ENCODE peak calls at places on chromosomes 12 and 14, in ten cellular contexts. One of them, this sample, is unnamed.

GRCh38 chr14:54278665-54279295 is 118.0 kb upstream of the CDKN3 start:
- DNase-seq in ureter: no peak
- DNase-seq in NCI-H345: no peak
- DNase-seq in AML-193: no peak
- DNase-seq in effector memory CD4-positive, alpha-beta T cell: no peak
- DNase-seq in dorsolateral prefrontal cortex: no peak
- DNase-seq in esophagus squamous epithelium: no peak
- DNase-seq in OCI-M1: no peak
- DNase-seq in CD8-positive, alpha-beta memory T cell: no peak
- DNase-seq in Right ventricle myocardium superior: no peak
- DNase-seq in this sample: no peak

GRCh38 chr12:117890644-117891043 is 78.1 kb downstream of the KSR2 start:
- DNase-seq in ureter: no peak
- DNase-seq in NCI-H345: no peak
- DNase-seq in AML-193: no peak
- DNase-seq in effector memory CD4-positive, alpha-beta T cell: no peak
- DNase-seq in dorsolateral prefrontal cortex: no peak
- DNase-seq in esophagus squamous epithelium: no peak
- DNase-seq in OCI-M1: no peak
- DNase-seq in CD8-positive, alpha-beta memory T cell: no peak
- DNase-seq in Right ventricle myocardium superior: no peak
- DNase-seq in this sample: no peak

GRCh38 chr14:51533160-51533559 is 118.5 kb upstream of the FRMD6 start:
- DNase-seq in ureter: no peak
- DNase-seq in NCI-H345: no peak
- DNase-seq in AML-193: no peak
- DNase-seq in effector memory CD4-positive, alpha-beta T cell: no peak
- DNase-seq in dorsolateral prefrontal cortex: no peak
- DNase-seq in esophagus squamous epithelium: no peak
- DNase-seq in OCI-M1: no peak
- DNase-seq in CD8-positive, alpha-beta memory T cell: no peak
- DNase-seq in Right ventricle myocardium superior: no peak
- DNase-seq in this sample: no peak

GRCh38 chr12:74365178-74365964 is 172.3 kb upstream of the ATXN7L3B start:
- DNase-seq in ureter: no peak
- DNase-seq in NCI-H345: peak; percentile 3
- DNase-seq in AML-193: peak; percentile 17
- DNase-seq in effector memory CD4-positive, alpha-beta T cell: no peak
- DNase-seq in dorsolateral prefrontal cortex: no peak
- DNase-seq in esophagus squamous epithelium: no peak
- DNase-seq in OCI-M1: peak; percentile 68
- DNase-seq in CD8-positive, alpha-beta memory T cell: no peak
- DNase-seq in Right ventricle myocardium superior: no peak
- DNase-seq in this sample: peak; percentile 29

GRCh38 chr12:8018666-8019581 is 13.6 kb upstream of the FOXJ2 start:
- DNase-seq in ureter: no peak
- DNase-seq in NCI-H345: no peak
- DNase-seq in AML-193: no peak
- DNase-seq in effector memory CD4-positive, alpha-beta T cell: no peak
- DNase-seq in dorsolateral prefrontal cortex: no peak
- DNase-seq in esophagus squamous epithelium: no peak
- DNase-seq in OCI-M1: peak; percentile 89
- DNase-seq in CD8-positive, alpha-beta memory T cell: peak; percentile 59
- DNase-seq in Right ventricle myocardium superior: no peak
- DNase-seq in this sample: peak; percentile 89

GRCh38 chr14:95421741-95422140 is 94.7 kb downstream of the SYNE3 start:
- DNase-seq in ureter: no peak
- DNase-seq in NCI-H345: no peak
- DNase-seq in AML-193: no peak
- DNase-seq in effector memory CD4-positive, alpha-beta T cell: no peak
- DNase-seq in dorsolateral prefrontal cortex: no peak
- DNase-seq in esophagus squamous epithelium: no peak
- DNase-seq in OCI-M1: no peak
- DNase-seq in CD8-positive, alpha-beta memory T cell: no peak
- DNase-seq in Right ventricle myocardium superior: no peak
- DNase-seq in this sample: no peak

GRCh38 chr12:110813298-110813697 is 33.5 kb upstream of the CCDC63 start:
- DNase-seq in ureter: no peak
- DNase-seq in NCI-H345: no peak
- DNase-seq in AML-193: no peak
- DNase-seq in effector memory CD4-positive, alpha-beta T cell: no peak
- DNase-seq in dorsolateral prefrontal cortex: no peak
- DNase-seq in esophagus squamous epithelium: no peak
- DNase-seq in OCI-M1: no peak
- DNase-seq in CD8-positive, alpha-beta memory T cell: no peak
- DNase-seq in Right ventricle myocardium superior: no peak
- DNase-seq in this sample: no peak

GRCh38 chr14:34113051-34113511 is 162.2 kb upstream of the EGLN3 start:
- DNase-seq in ureter: no peak
- DNase-seq in NCI-H345: no peak
- DNase-seq in AML-193: no peak
- DNase-seq in effector memory CD4-positive, alpha-beta T cell: no peak
- DNase-seq in dorsolateral prefrontal cortex: no peak
- DNase-seq in esophagus squamous epithelium: no peak
- DNase-seq in OCI-M1: no peak
- DNase-seq in CD8-positive, alpha-beta memory T cell: no peak
- DNase-seq in Right ventricle myocardium superior: no peak
- DNase-seq in this sample: no peak

GRCh38 chr14:89750206-89750867 is 204.2 kb downstream of the EFCAB11 start:
- DNase-seq in ureter: no peak
- DNase-seq in NCI-H345: no peak
- DNase-seq in AML-193: no peak
- DNase-seq in effector memory CD4-positive, alpha-beta T cell: no peak
- DNase-seq in dorsolateral prefrontal cortex: no peak
- DNase-seq in esophagus squamous epithelium: no peak
- DNase-seq in OCI-M1: no peak
- DNase-seq in CD8-positive, alpha-beta memory T cell: no peak
- DNase-seq in Right ventricle myocardium superior: no peak
- DNase-seq in this sample: no peak

GRCh38 chr14:21498540-21499526 is 12.3 kb downstream of the METTL3 start:
- DNase-seq in ureter: no peak
- DNase-seq in NCI-H345: peak; percentile 62
- DNase-seq in AML-193: peak; percentile 63
- DNase-seq in effector memory CD4-positive, alpha-beta T cell: no peak
- DNase-seq in dorsolateral prefrontal cortex: no peak
- DNase-seq in esophagus squamous epithelium: no peak
- DNase-seq in OCI-M1: peak; percentile 70
- DNase-seq in CD8-positive, alpha-beta memory T cell: no peak
- DNase-seq in Right ventricle myocardium superior: no peak
- DNase-seq in this sample: peak; percentile 63

GRCh38 chr12:91327889-91328288 is 145.3 kb upstream of the DCN start:
- DNase-seq in ureter: no peak
- DNase-seq in NCI-H345: no peak
- DNase-seq in AML-193: no peak
- DNase-seq in effector memory CD4-positive, alpha-beta T cell: no peak
- DNase-seq in dorsolateral prefrontal cortex: no peak
- DNase-seq in esophagus squamous epithelium: no peak
- DNase-seq in OCI-M1: no peak
- DNase-seq in CD8-positive, alpha-beta memory T cell: no peak
- DNase-seq in Right ventricle myocardium superior: no peak
- DNase-seq in this sample: no peak

GRCh38 chr12:71799105-71799504 is 40.5 kb upstream of the TBC1D15 start:
- DNase-seq in ureter: no peak
- DNase-seq in NCI-H345: no peak
- DNase-seq in AML-193: no peak
- DNase-seq in effector memory CD4-positive, alpha-beta T cell: no peak
- DNase-seq in dorsolateral prefrontal cortex: no peak
- DNase-seq in esophagus squamous epithelium: no peak
- DNase-seq in OCI-M1: peak; percentile 15
- DNase-seq in CD8-positive, alpha-beta memory T cell: no peak
- DNase-seq in Right ventricle myocardium superior: no peak
- DNase-seq in this sample: peak; percentile 53